ENCODE peak calls at places on chromosomes 11 and 22, in six cellular contexts. B is adrenal gland, U is small intestine, V is pancreas, Z is psoas muscle, O is lung. I is an unnamed sample. For H3K36me3, the result is how much of the 10 kb centered on the place peaks cover.

GRCh38 chr11:97506360-97506759 is 1116.5 kb downstream of the JRKL start:
- DNase-seq in B (no peak), U (no peak), V (no peak), Z (no peak), O (no peak), I (no peak)

GRCh38 chr22:22957090-22957489 is 69.5 kb downstream of the IGLL5 start:
- DNase-seq in B (no peak), U (no peak), V (no peak), Z (no peak), O (peak), I (no peak)

GRCh38 chr11:46100670-46101069 is 20.6 kb downstream of the PHF21A start:
- DNase-seq in B (no peak), U (peak), V (no peak), Z (no peak), O (no peak), I (no peak)

GRCh38 chr11:2930705-2931415 is 1.6 kb upstream of the PHLDA2 start:
- DNase-seq in B (peak), U (peak), V (peak), Z (peak), O (peak), I (peak)

GRCh38 chr22:32562916-32563315 is 88.3 kb downstream of the FBXO7 start:
- DNase-seq in B (no peak), U (no peak), V (no peak), Z (no peak), O (no peak), I (no peak)

GRCh38 chr22:20258584-20259335 is 9.4 kb downstream of the RTN4R start:
- DNase-seq in B (no peak), U (no peak), V (no peak), Z (no peak), O (no peak), I (no peak)

GRCh38 chr11:74288161-74288560 is 23.3 kb downstream of the P4HA3 start:
- DNase-seq in B (peak), U (no peak), V (no peak), Z (no peak), O (no peak), I (no peak)

GRCh38 chr11:45847908-45848316 is 637 bp downstream of the CRY2 start:
- DNase-seq in B (peak), U (peak), V (peak), Z (peak), O (peak), I (peak)

GRCh38 chr11:79926707-79927106 is 485.9 kb upstream of the TENM4 start:
- DNase-seq in B (no peak), U (peak), V (no peak), Z (no peak), O (no peak), I (no peak)

GRCh38 chr22:48369789-48370507 is 1457.7 kb downstream of the BRD1 start:
- DNase-seq in B (no peak), U (peak), V (no peak), Z (no peak), O (peak), I (peak)

GRCh38 chr22:29661355-29661754 is 57.9 kb downstream of the NF2 start:
- DNase-seq in B (no peak), U (no peak), V (no peak), Z (no peak), O (no peak), I (no peak)

GRCh38 chr11:129846508-129847335 is 31.1 kb downstream of the TMEM45B start:
- DNase-seq in B (no peak), U (peak), V (no peak), Z (no peak), O (no peak), I (no peak)

GRCh38 chr11:45658292-45658991 is 7.0 kb downstream of the CHST1 start:
- DNase-seq in B (peak), U (no peak), V (no peak), Z (peak), O (peak), I (no peak)

GRCh38 chr22:19341500-19341899 is 50.0 kb upstream of the CLTCL1 start:
- DNase-seq in B (no peak), U (no peak), V (no peak), Z (no peak), O (no peak), I (no peak)

GRCh38 chr11:73217131-73217809 is 811 bp upstream of the P2RY2 start:
- DNase-seq in B (peak), U (no peak), V (peak), Z (peak), O (no peak), I (no peak)

GRCh38 chr11:22879615-22880014 is 19.3 kb upstream of the CCDC179 start:
- DNase-seq in B (no peak), U (no peak), V (no peak), Z (no peak), O (no peak), I (no peak)

GRCh38 chr11:70624598-70624993 is 226.3 kb downstream of the CTTN start:
- DNase-seq in B (no peak), U (no peak), V (no peak), Z (no peak), O (no peak), I (no peak)

GRCh38 chr11:10456519-10456918 is 1.5 kb downstream of the AMPD3 start:
- DNase-seq in B (no peak), U (no peak), V (no peak), Z (no peak), O (peak), I (no peak)

GRCh38 chr11:118476676-118477075 is 40.4 kb downstream of the KMT2A start:
- DNase-seq in B (no peak), U (no peak), V (no peak), Z (no peak), O (no peak), I (no peak)

GRCh38 chr11:10638285-10638684 is 55.3 kb downstream of the IRAG1 start:
- DNase-seq in B (no peak), U (no peak), V (no peak), Z (no peak), O (no peak), I (no peak)

GRCh38 chr11:126328444-126328843 is 24.6 kb downstream of the DCPS start:
- DNase-seq in B (peak), U (no peak), V (no peak), Z (no peak), O (no peak), I (no peak)
- H3K36me3 ChIP-seq in B (under half), U (under half), V (under half), Z (under half), O (under half), I (under half)

DNA sequence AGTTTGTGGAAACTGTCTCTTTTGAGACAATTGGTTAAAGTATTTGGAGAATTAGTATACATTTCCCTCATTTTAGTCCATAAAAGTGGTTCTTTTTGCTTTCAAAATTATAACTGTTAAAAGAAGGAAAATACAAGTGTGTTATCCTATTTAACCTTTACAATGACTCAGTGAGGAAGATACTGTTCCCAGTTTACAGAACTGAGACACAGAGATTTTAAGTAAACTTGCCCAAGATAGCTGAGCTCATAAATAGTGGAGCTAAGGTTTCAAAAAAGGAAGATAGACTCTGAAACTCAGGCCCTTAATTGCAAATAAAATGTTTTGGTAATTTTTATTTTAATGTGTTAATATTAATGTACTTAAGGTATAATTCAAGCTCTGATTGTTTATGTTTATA is 58.9 kb downstream of the DKK3 start:
- DNase-seq in B (no peak), U (no peak), V (no peak), Z (no peak), O (no peak), I (no peak)
- H3K36me3 ChIP-seq in B (half or more), U (under half), V (under half), Z (under half), O (under half), I (under half)

GRCh38 chr22:17140826-17141771 is 18.0 kb downstream of the HDHD5 start:
- DNase-seq in B (no peak), U (no peak), V (no peak), Z (no peak), O (no peak), I (no peak)

GRCh38 chr22:17143826-17144225 is 15.3 kb downstream of the HDHD5 start:
- DNase-seq in B (no peak), U (no peak), V (no peak), Z (no peak), O (no peak), I (no peak)

GRCh38 chr22:17145021-17145680 is 13.9 kb downstream of the HDHD5 start:
- DNase-seq in B (no peak), U (no peak), V (no peak), Z (no peak), O (no peak), I (no peak)

GRCh38 chr22:17140022-17140421 is 18.9 kb upstream of the TMEM121B start:
- DNase-seq in B (no peak), U (no peak), V (no peak), Z (no peak), O (no peak), I (no peak)

GRCh38 chr22:17143101-17143500 is 16.0 kb downstream of the HDHD5 start:
- DNase-seq in B (no peak), U (no peak), V (no peak), Z (no peak), O (no peak), I (no peak)
- H3K36me3 ChIP-seq in B (under half), U (under half), V (under half), Z (under half), O (under half), I (under half)

GRCh38 chr11:110165039-110165438 is 71.8 kb downstream of the ZC3H12C start:
- DNase-seq in B (no peak), U (no peak), V (no peak), Z (no peak), O (no peak), I (no peak)
- H3K36me3 ChIP-seq in B (under half), U (under half), V (under half), Z (under half), O (under half), I (under half)

GRCh38 chr22:42808516-42808915 is 48.6 kb downstream of the ARFGAP3 start:
- DNase-seq in B (no peak), U (no peak), V (no peak), Z (no peak), O (peak), I (no peak)

GRCh38 chr22:42807185-42807584 is 49.9 kb downstream of the ARFGAP3 start:
- DNase-seq in B (no peak), U (no peak), V (no peak), Z (no peak), O (peak), I (no peak)

GRCh38 chr22:42805998-42806481 is 51.0 kb downstream of the ARFGAP3 start:
- DNase-seq in B (no peak), U (no peak), V (no peak), Z (no peak), O (peak), I (no peak)

GRCh38 chr22:42803454-42803853 is 53.6 kb downstream of the ARFGAP3 start:
- DNase-seq in B (no peak), U (no peak), V (peak), Z (peak), O (no peak), I (no peak)

DNA sequence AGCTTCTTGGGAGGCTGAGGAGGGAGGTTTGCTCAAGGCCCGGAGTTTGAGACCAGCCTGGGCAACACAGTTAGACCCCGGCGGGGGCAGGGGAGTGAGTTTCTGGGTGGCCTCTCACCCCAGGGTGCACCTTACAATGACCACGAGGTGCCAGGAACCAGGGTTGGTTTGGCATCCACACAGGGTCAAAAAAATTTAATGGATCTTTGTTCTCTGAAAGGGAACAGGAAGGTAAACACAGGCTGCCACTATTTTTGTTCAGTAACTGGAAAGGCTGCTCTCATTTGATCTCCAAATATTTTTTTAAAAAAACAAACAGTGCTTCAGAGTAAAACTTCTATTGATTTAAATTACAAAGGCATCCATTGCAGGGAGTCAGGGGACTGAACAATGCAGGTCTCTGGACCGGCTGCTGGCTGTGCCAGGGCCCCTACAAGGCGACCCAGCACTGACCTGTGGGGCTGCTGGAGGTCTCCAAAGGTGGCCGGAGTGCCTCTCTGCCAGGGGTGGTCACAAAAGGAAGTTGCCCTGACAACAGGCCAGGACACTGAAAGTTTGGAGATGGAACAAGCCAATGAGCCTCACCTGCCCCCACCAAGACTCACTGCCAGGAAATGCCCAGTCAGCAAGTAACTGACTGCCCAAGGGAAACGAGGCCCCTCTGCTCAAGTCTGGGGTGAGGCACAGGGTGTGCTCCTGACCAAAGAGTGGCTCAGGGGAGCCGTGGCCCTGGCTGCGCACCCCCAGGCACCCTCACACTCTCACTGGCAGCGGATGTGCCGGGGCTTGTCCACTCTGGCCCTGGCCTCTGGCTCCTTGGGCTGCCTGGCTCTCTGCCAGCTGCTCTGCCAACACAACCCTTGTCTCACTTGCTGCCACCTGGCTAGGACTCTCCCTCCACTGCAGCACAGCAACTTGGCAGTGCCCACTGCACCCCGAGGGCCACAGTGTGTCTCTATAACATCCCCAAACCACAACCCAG is 51.8 kb downstream of the ARFGAP3 start:
- DNase-seq in B (peak), U (no peak), V (peak), Z (peak), O (peak), I (no peak)
- H3K36me3 ChIP-seq in B (half or more), U (under half), V (under half), Z (under half), O (under half), I (under half)

GRCh38 chr11:72036687-72037086 is 38.0 kb downstream of the IL18BP start:
- DNase-seq in B (no peak), U (no peak), V (no peak), Z (no peak), O (no peak), I (no peak)

GRCh38 chr11:72039108-72039850 is 40.6 kb downstream of the IL18BP start:
- DNase-seq in B (no peak), U (peak), V (peak), Z (no peak), O (peak), I (peak)

GRCh38 chr11:72038491-72038890 is 39.8 kb downstream of the IL18BP start:
- DNase-seq in B (peak), U (peak), V (peak), Z (peak), O (peak), I (peak)

GRCh38 chr11:72040497-72041363 is 39.6 kb downstream of the NUMA1 start:
- DNase-seq in B (peak), U (peak), V (peak), Z (peak), O (peak), I (peak)

GRCh38 chr11:72037554-72038311 is 39.0 kb downstream of the IL18BP start:
- DNase-seq in B (no peak), U (no peak), V (no peak), Z (peak), O (no peak), I (no peak)
- H3K36me3 ChIP-seq in B (under half), U (under half), V (under half), Z (under half), O (under half), I (under half)

GRCh38 chr11:66263785-66264184 is 4.7 kb upstream of the RAB1B start:
- DNase-seq in B (no peak), U (no peak), V (no peak), Z (no peak), O (no peak), I (no peak)
- H3K36me3 ChIP-seq in B (under half), U (under half), V (under half), Z (under half), O (under half), I (under half)

I was measured in mucosa of descending colon.